ENCODE peak calls at places on chromosomes 12 and 14, in eight cellular contexts. One of them, this sample, is unnamed.

GRCh38 chr12:78418919-78419318 is 445.7 kb upstream of the SYT1 start:
- DNase-seq in left cardiac atrium: no peak
- DNase-seq in NB4: peak; percentile 10
- DNase-seq in hypothalamus: no peak
- DNase-seq in lung: no peak
- DNase-seq in GM04503: no peak
- DNase-seq in GM13976: no peak
- DNase-seq in CD8-positive, alpha-beta memory T cell: no peak
- DNase-seq in this sample: no peak

GRCh38 chr12:102430661-102431060 is 49.7 kb downstream of the IGF1 start:
- DNase-seq in left cardiac atrium: no peak
- DNase-seq in CD8-positive, alpha-beta memory T cell: no peak
- DNase-seq in hypothalamus: no peak
- DNase-seq in GM13976: no peak
- DNase-seq in GM04503: peak; percentile 56
- DNase-seq in lung: no peak
- DNase-seq in NB4: no peak
- DNase-seq in this sample: no peak

GRCh38 chr12:25323774-25324086 is 73.0 kb upstream of the KRAS start:
- DNase-seq in NB4: no peak
- DNase-seq in left cardiac atrium: no peak
- DNase-seq in lung: no peak
- DNase-seq in hypothalamus: no peak
- DNase-seq in CD8-positive, alpha-beta memory T cell: no peak
- DNase-seq in GM04503: no peak
- DNase-seq in GM13976: no peak
- DNase-seq in this sample: no peak

GRCh38 chr12:41604830-41605229 is 416.7 kb downstream of the PDZRN4 start:
- DNase-seq in left cardiac atrium: no peak
- DNase-seq in CD8-positive, alpha-beta memory T cell: no peak
- DNase-seq in GM04503: no peak
- DNase-seq in lung: no peak
- DNase-seq in hypothalamus: no peak
- DNase-seq in NB4: peak; percentile 73
- DNase-seq in GM13976: no peak
- DNase-seq in this sample: no peak

GRCh38 chr12:90305379-90305778 is 596.7 kb upstream of the ATP2B1 start:
- DNase-seq in left cardiac atrium: no peak
- DNase-seq in GM04503: no peak
- DNase-seq in lung: no peak
- DNase-seq in NB4: no peak
- DNase-seq in CD8-positive, alpha-beta memory T cell: no peak
- DNase-seq in hypothalamus: no peak
- DNase-seq in GM13976: no peak
- DNase-seq in this sample: no peak

GRCh38 chr12:40473979-40474378 is 218.3 kb upstream of the CNTN1 start:
- DNase-seq in left cardiac atrium: no peak
- DNase-seq in GM04503: no peak
- DNase-seq in hypothalamus: no peak
- DNase-seq in NB4: no peak
- DNase-seq in lung: no peak
- DNase-seq in CD8-positive, alpha-beta memory T cell: no peak
- DNase-seq in GM13976: no peak
- DNase-seq in this sample: no peak

GRCh38 chr12:9240776-9241175 is 32.6 kb upstream of the PZP start:
- DNase-seq in NB4: no peak
- DNase-seq in left cardiac atrium: no peak
- DNase-seq in hypothalamus: no peak
- DNase-seq in CD8-positive, alpha-beta memory T cell: no peak
- DNase-seq in GM13976: no peak
- DNase-seq in GM04503: no peak
- DNase-seq in lung: no peak
- DNase-seq in this sample: no peak

GRCh38 chr14:33452982-33453381 is 497.9 kb downstream of the EGLN3 start:
- DNase-seq in lung: no peak
- DNase-seq in left cardiac atrium: no peak
- DNase-seq in CD8-positive, alpha-beta memory T cell: no peak
- DNase-seq in hypothalamus: no peak
- DNase-seq in GM04503: no peak
- DNase-seq in GM13976: no peak
- DNase-seq in NB4: no peak
- DNase-seq in this sample: no peak

GRCh38 chr12:48927261-48927660 is 2.0 kb upstream of the FKBP11 start:
- DNase-seq in hypothalamus: no peak
- DNase-seq in left cardiac atrium: no peak
- DNase-seq in lung: no peak
- DNase-seq in CD8-positive, alpha-beta memory T cell: no peak
- DNase-seq in GM04503: no peak
- DNase-seq in GM13976: no peak
- DNase-seq in NB4: no peak
- DNase-seq in this sample: no peak

GRCh38 chr14:70698288-70698687 is 56.6 kb downstream of the TTC9 start:
- DNase-seq in NB4: peak; percentile 69
- DNase-seq in lung: no peak
- DNase-seq in GM13976: no peak
- DNase-seq in left cardiac atrium: peak; percentile 34
- DNase-seq in hypothalamus: no peak
- DNase-seq in GM04503: peak; percentile 23
- DNase-seq in CD8-positive, alpha-beta memory T cell: no peak
- DNase-seq in this sample: no peak

GRCh38 chr14:38113546-38113945 is 94.2 kb upstream of the SSTR1 start:
- DNase-seq in left cardiac atrium: no peak
- DNase-seq in NB4: no peak
- DNase-seq in CD8-positive, alpha-beta memory T cell: no peak
- DNase-seq in GM04503: no peak
- DNase-seq in lung: no peak
- DNase-seq in hypothalamus: no peak
- DNase-seq in GM13976: no peak
- DNase-seq in this sample: no peak

GRCh38 chr14:101878222-101879211 is 85.9 kb upstream of the DYNC1H1 start:
- DNase-seq in left cardiac atrium: no peak
- DNase-seq in lung: no peak
- DNase-seq in GM13976: no peak
- DNase-seq in CD8-positive, alpha-beta memory T cell: peak; percentile 22
- DNase-seq in NB4: peak; percentile 53
- DNase-seq in GM04503: no peak
- DNase-seq in hypothalamus: no peak
- DNase-seq in this sample: no peak

GRCh38 chr12:79764641-79765040 is 73.9 kb upstream of the PAWR start:
- DNase-seq in GM04503: no peak
- DNase-seq in lung: no peak
- DNase-seq in left cardiac atrium: no peak
- DNase-seq in hypothalamus: no peak
- DNase-seq in CD8-positive, alpha-beta memory T cell: no peak
- DNase-seq in GM13976: no peak
- DNase-seq in NB4: no peak
- DNase-seq in this sample: no peak

GRCh38 chr12:107670999-107671643 is 14.5 kb upstream of the PWP1 start:
- DNase-seq in lung: no peak
- DNase-seq in left cardiac atrium: no peak
- DNase-seq in CD8-positive, alpha-beta memory T cell: no peak
- DNase-seq in GM13976: peak; percentile 59
- DNase-seq in GM04503: no peak
- DNase-seq in hypothalamus: no peak
- DNase-seq in NB4: peak; percentile 79
- DNase-seq in this sample: peak; percentile 26

GRCh38 chr12:3833670-3834310 is 39.4 kb downstream of the PARP11 start:
- DNase-seq in GM04503: no peak
- DNase-seq in NB4: no peak
- DNase-seq in CD8-positive, alpha-beta memory T cell: no peak
- DNase-seq in lung: no peak
- DNase-seq in left cardiac atrium: no peak
- DNase-seq in hypothalamus: no peak
- DNase-seq in GM13976: no peak
- DNase-seq in this sample: no peak